ENCODE peak calls at places on chromosomes 2 and 18, in four cellular contexts. B is cardiac muscle cell, N is GM23248, S is tibial artery. Y is an unnamed sample.

GRCh38 chr2:9565436-9566153 is 10.0 kb upstream of the ADAM17 start:
- DNase-seq in N (peak; percentile 98), S (peak; percentile 96), B (no peak), Y (peak; percentile 71)

GRCh38 chr18:58005036-58005435 is 39.0 kb upstream of the NEDD4L start:
- DNase-seq in B (no peak), N (peak; percentile 68), S (no peak), Y (no peak)

GRCh38 chr2:20457661-20458630 is 11.1 kb downstream of the RHOB start:
- DNase-seq in S (peak; percentile 13), N (no peak), B (no peak), Y (no peak)

GRCh38 chr2:33134086-33134763 is 187.5 kb downstream of the LTBP1 start:
- DNase-seq in B (peak; percentile 36), N (peak; percentile 97), S (peak; percentile 86), Y (peak; percentile 46)

GRCh38 chr2:241797441-241798080 is 11.4 kb upstream of the NEU4 start:
- DNase-seq in N (no peak), B (no peak), S (no peak), Y (peak; percentile 23)

GRCh38 chr2:61044596-61044995 is 21.1 kb upstream of the SANBR start:
- DNase-seq in B (no peak), N (no peak), S (no peak), Y (no peak)

GRCh38 chr2:170270278-170270864 is 92.4 kb downstream of the MYO3B start:
- DNase-seq in N (no peak), B (no peak), S (no peak), Y (no peak)

GRCh38 chr2:9975328-9975727 is 23.8 kb downstream of the GRHL1 start:
- DNase-seq in B (no peak), S (no peak), N (no peak), Y (no peak)

GRCh38 chr2:127659408-127660290 is 13.7 kb downstream of the GPR17 start:
- DNase-seq in S (peak; percentile 69), B (no peak), N (no peak), Y (no peak)

GRCh38 chr2:8676191-8676914 is 5.5 kb upstream of the ID2 start:
- DNase-seq in B (peak; percentile 70), N (peak; percentile 97), S (peak; percentile 98), Y (peak; percentile 72)

GRCh38 chr2:202099515-202099914 is 26.5 kb downstream of the KIAA2012 start:
- DNase-seq in B (no peak), S (no peak), N (no peak), Y (no peak)

GRCh38 chr2:38875227-38875575 is 533 bp downstream of the DHX57 start:
- DNase-seq in B (no peak), N (peak; percentile 45), S (no peak), Y (no peak)

GRCh38 chr2:23753291-23754006 is 173.5 kb downstream of the ATAD2B start:
- DNase-seq in B (peak; percentile 11), N (no peak), S (no peak), Y (no peak)

GRCh38 chr18:61703508-61703907 is 189.3 kb downstream of the RNF152 start:
- DNase-seq in N (peak; percentile 73), S (no peak), B (no peak), Y (no peak)

GRCh38 chr2:98806266-98806697 is 75.3 kb upstream of the MGAT4A start:
- DNase-seq in B (no peak), N (peak; percentile 12), S (peak; percentile 95), Y (peak; percentile 82)

GRCh38 chr18:48490641-48491040 is 48.2 kb upstream of the CTIF start:
- DNase-seq in N (peak; percentile 42), S (no peak), B (no peak), Y (no peak)

GRCh38 chr2:21966139-21966538 is 842.4 kb downstream of the TDRD15 start:
- DNase-seq in N (no peak), S (no peak), B (no peak), Y (no peak)

GRCh38 chr18:71105078-71105819 is 816.4 kb downstream of the SOCS6 start:
- DNase-seq in B (no peak), N (peak; percentile 65), S (peak; percentile 67), Y (no peak)

GRCh38 chr2:157173740-157174184 is 83.7 kb upstream of the GALNT5 start:
- DNase-seq in S (no peak), N (peak; percentile 96), B (no peak), Y (no peak)

GRCh38 chr2:208546860-208547650 is 140.5 kb downstream of the PTH2R start:
- DNase-seq in N (no peak), S (no peak), B (no peak), Y (no peak)

GRCh38 chr2:188659656-188660406 is 314.3 kb upstream of the COL3A1 start:
- DNase-seq in N (peak; percentile 79), B (no peak), S (no peak), Y (no peak)

GRCh38 chr2:217848351-217848957 is 154.3 kb downstream of the TNS1 start:
- DNase-seq in S (no peak), B (no peak), N (no peak), Y (no peak)
- H3K4me1 ChIP-seq in S (peaks cover 95% of the 10 kb centered on the region), B (peaks cover 33% of the 10 kb centered on the region), N (peaks cover 70% of the 10 kb centered on the region), Y (peaks cover 31% of the 10 kb centered on the region)

DNA sequence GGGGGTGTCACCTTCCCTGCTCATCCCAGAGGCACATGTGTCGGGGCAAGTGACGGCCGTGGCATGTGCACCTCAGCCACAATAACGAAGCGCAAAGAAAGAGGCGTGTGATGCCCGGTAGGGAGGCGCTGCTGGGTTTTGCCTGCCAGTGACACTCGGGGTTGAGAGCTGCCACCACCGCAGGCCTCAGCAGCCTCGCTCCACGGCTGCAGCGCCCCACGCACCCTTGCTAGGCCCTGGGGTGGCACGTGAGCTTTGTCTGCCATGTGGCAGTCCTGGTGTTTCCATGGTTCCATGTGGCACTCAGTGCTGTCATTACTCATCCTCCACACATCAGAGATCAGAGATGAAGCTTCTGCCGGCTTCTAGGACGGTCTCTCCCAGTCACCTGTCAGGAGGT is 136.0 kb upstream of the AGAP1 start:
- DNase-seq in B (no peak), S (no peak), N (no peak), Y (no peak)
- H3K27ac ChIP-seq in B (no peak overlapping the region), S (no peak overlapping the region), N (no peak overlapping the region), Y (no peak overlapping the region)

DNA sequence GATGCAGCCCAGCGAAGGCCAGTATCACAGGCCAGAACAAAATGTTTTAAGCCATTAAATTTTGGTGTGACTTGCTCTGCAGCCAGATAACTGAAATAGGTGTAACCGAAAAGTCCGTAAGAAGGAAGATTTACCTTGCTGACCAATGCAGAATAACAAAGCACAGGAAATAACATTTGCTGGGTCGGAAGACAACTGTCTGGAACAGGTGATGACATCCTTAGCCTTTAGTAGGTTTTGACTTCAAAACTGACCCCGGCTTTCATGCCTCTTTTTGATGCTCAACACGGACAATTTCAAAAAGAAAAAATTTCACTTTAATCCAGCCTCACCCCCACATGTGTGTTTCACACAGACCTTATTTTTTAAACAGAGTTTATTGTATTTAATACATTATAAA is 93.7 kb downstream of the KCTD1 start:
- DNase-seq in S (no peak), N (no peak), B (no peak), Y (no peak)
- H3K4me1 ChIP-seq in S (no peaks in the 10 kb centered on the region), N (peaks cover 12% of the 10 kb centered on the region), B (no peaks in the 10 kb centered on the region), Y (peaks cover 1% of the 10 kb centered on the region)

GRCh38 chr18:1805526-1805925 is 765.8 kb downstream of the METTL4 start:
- DNase-seq in N (no peak), S (no peak), B (no peak), Y (no peak)
- H3K27ac ChIP-seq in N (no peak overlapping the region), S (no peak overlapping the region), B (no peak overlapping the region), Y (no peak overlapping the region)

GRCh38 chr2:200270732-200271131 is 35.8 kb upstream of the SPATS2L start:
- DNase-seq in S (no peak), B (no peak), N (peak; percentile 14), Y (no peak)
- H3K4me1 ChIP-seq in S (no peaks in the 10 kb centered on the region), B (no peaks in the 10 kb centered on the region), N (no peaks in the 10 kb centered on the region), Y (no peaks in the 10 kb centered on the region)

DNA sequence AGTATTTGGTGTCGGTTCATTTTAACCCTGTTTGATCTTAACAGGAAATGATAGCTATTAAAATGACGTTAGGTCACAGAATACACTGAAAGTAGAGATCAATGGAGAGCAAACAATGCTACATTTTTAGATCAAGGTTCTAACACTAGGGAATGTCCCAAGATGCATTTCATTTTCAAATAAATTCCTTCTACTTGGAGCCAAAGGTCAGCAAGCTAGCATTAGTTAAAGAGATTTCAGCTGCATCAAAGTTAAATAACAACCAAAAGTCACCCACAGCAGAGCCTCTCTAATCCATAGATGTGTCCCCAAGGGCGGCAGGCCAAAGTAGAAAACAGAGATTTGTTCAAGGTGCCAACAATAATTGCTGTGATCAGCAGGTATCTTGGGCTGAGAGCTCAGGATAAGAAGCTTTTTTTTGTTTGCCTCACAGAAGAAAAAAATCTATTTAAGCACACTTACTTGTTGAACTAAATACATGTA is 1233.6 kb upstream of the TMEFF2 start:
- DNase-seq in N (no peak), S (no peak), B (no peak), Y (no peak)
- H3K27ac ChIP-seq in N (no peak overlapping the region), S (no peak overlapping the region), B (no peak overlapping the region), Y (no peak overlapping the region)

DNA sequence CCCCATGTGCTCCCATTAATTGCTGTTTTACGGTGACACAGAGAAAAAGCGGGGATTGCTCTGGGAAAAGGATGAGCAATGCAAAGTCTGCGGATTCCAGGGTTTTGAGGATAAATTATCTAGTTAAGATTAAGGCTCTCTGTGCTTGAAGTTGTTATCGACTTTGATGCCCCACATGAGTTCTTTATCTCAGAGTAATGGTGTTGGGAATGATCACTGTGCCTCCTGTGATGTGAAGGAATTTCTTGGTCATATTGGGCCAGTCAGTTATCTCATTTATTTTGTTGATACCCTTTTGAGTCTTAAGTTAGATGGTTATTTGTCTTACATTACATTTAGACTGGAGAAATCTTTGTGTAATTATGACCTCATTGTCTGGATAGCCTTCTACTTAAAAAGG is 184.6 kb upstream of the MEX3C start:
- DNase-seq in B (no peak), N (no peak), S (no peak), Y (no peak)
- H3K4me1 ChIP-seq in B (no peaks in the 10 kb centered on the region), N (no peaks in the 10 kb centered on the region), S (no peaks in the 10 kb centered on the region), Y (no peaks in the 10 kb centered on the region)

GRCh38 chr2:238277695-238278094 is 10.7 kb downstream of the PER2 start:
- DNase-seq in N (no peak), B (no peak), S (no peak), Y (no peak)

GRCh38 chr2:238272156-238272555 is 16.3 kb downstream of the PER2 start:
- DNase-seq in N (no peak), B (no peak), S (no peak), Y (no peak)

GRCh38 chr2:238270606-238271005 is 17.8 kb downstream of the PER2 start:
- DNase-seq in B (no peak), N (no peak), S (no peak), Y (no peak)

GRCh38 chr2:238271061-238271554 is 17.3 kb downstream of the PER2 start:
- DNase-seq in B (no peak), S (no peak), N (no peak), Y (no peak)

GRCh38 chr2:238274152-238274865 is 14.1 kb downstream of the PER2 start:
- DNase-seq in B (no peak), N (no peak), S (no peak), Y (no peak)
- H3K27ac ChIP-seq in B (no peak overlapping the region), N (no peak overlapping the region), S (no peak overlapping the region), Y (no peak overlapping the region)

GRCh38 chr2:45834372-45834771 is 182.9 kb downstream of the PRKCE start:
- DNase-seq in S (no peak), B (no peak), N (no peak), Y (no peak)
- H3K4me1 ChIP-seq in S (peaks cover 4% of the 10 kb centered on the region), B (peaks cover 7% of the 10 kb centered on the region), N (peaks cover 3% of the 10 kb centered on the region), Y (no peaks in the 10 kb centered on the region)

GRCh38 chr2:111160758-111161157 is 40.0 kb downstream of the BCL2L11 start:
- DNase-seq in N (peak; percentile 94), S (no peak), B (no peak), Y (no peak)
- H3K27ac ChIP-seq in N (peak overlapping the region; percentile 84), S (no peak overlapping the region), B (no peak overlapping the region), Y (no peak overlapping the region)